ENCODE peak calls at places on chromosomes 6 and 20, in four cellular contexts. R, Y, K and I are unnamed samples.

GRCh38 chr6:31945507-31946369 is at the start of gene CFB:
- DNase-seq in Y (peak; percentile 85), K (peak; percentile 82), R (peak; percentile 87), I (no peak)

GRCh38 chr20:54268941-54269340 is 61.1 kb downstream of the PFDN4 start:
- DNase-seq in R (no peak), Y (no peak), K (no peak), I (no peak)

GRCh38 chr20:62159835-62160234 is 16.3 kb downstream of the SS18L1 start:
- DNase-seq in Y (no peak), K (no peak), R (no peak), I (no peak)

GRCh38 chr6:2186516-2186915 is 58.9 kb downstream of the GMDS start:
- DNase-seq in Y (no peak), K (no peak), R (no peak), I (no peak)

GRCh38 chr6:40755046-40755681 is 168.0 kb upstream of the LRFN2 start:
- DNase-seq in Y (peak; percentile 49), K (peak; percentile 45), R (no peak), I (no peak)

GRCh38 chr20:59931511-59932312 is 1.7 kb downstream of the SYCP2 start:
- DNase-seq in K (no peak), R (no peak), Y (no peak), I (no peak)

GRCh38 chr6:16964553-16965499 is 137.0 kb upstream of the STMND1 start:
- DNase-seq in R (peak; percentile 70), K (peak; percentile 72), Y (peak; percentile 78), I (peak; percentile 66)

GRCh38 chr20:31260326-31260932 is 3.0 kb downstream of the DEFB115 start:
- DNase-seq in Y (no peak), K (no peak), R (no peak), I (no peak)

GRCh38 chr20:48788486-48789072 is 39.2 kb downstream of the PREX1 start:
- DNase-seq in Y (no peak), K (no peak), R (peak; percentile 42), I (no peak)

GRCh38 chr20:48841861-48842529 is 14.2 kb upstream of the PREX1 start:
- DNase-seq in R (no peak), K (no peak), Y (peak; percentile 67), I (no peak)

GRCh38 chr20:63102720-63103375 is 96.1 kb upstream of the BHLHE23 start:
- DNase-seq in R (peak; percentile 44), K (peak; percentile 41), Y (peak; percentile 34), I (no peak)

GRCh38 chr6:41464481-41464880 is 81.7 kb upstream of the FOXP4 start:
- DNase-seq in R (no peak), K (no peak), Y (no peak), I (no peak)

GRCh38 chr6:148548065-148548748 is 198.6 kb upstream of the UST start:
- DNase-seq in K (no peak), R (no peak), Y (peak; percentile 86), I (peak; percentile 37)

GRCh38 chr6:143187173-143187908 is 126.7 kb downstream of the AIG1 start:
- DNase-seq in Y (peak; percentile 45), R (no peak), K (no peak), I (no peak)

GRCh38 chr6:43851204-43851855 is 81.3 kb downstream of the VEGFA start:
- DNase-seq in R (no peak), Y (peak; percentile 55), K (no peak), I (no peak)

GRCh38 chr6:36913082-36913481 is 27.3 kb downstream of the C6orf89 start:
- DNase-seq in K (no peak), Y (no peak), R (no peak), I (no peak)

GRCh38 chr6:146905313-146905712 is 298.9 kb upstream of the STXBP5 start:
- DNase-seq in K (no peak), Y (peak; percentile 71), R (no peak), I (no peak)

GRCh38 chr20:53157443-53158408 is 185.6 kb downstream of the TSHZ2 start:
- DNase-seq in K (no peak), R (peak; percentile 59), Y (peak; percentile 52), I (no peak)

GRCh38 chr6:140581601-140582000 is 1207.2 kb upstream of the CITED2 start:
- DNase-seq in R (no peak), Y (no peak), K (no peak), I (no peak)

GRCh38 chr6:52595796-52596130 is 18.9 kb upstream of the TRAM2 start:
- DNase-seq in Y (no peak), K (no peak), R (no peak), I (no peak)

GRCh38 chr6:89818977-89819335 is 638 bp downstream of the MDN1 start:
- DNase-seq in K (no peak), R (peak; percentile 23), Y (peak; percentile 22), I (no peak)

GRCh38 chr6:36912583-36912982 is 26.8 kb downstream of the C6orf89 start:
- DNase-seq in K (no peak), R (peak; percentile 14), Y (peak; percentile 84), I (no peak)

GRCh38 chr6:168456907-168457771 is 16.2 kb downstream of the SMOC2 start:
- DNase-seq in R (no peak), Y (no peak), K (no peak), I (no peak)

GRCh38 chr6:19153270-19153980 is 683.7 kb upstream of the ID4 start:
- DNase-seq in Y (peak; percentile 23), K (no peak), R (no peak), I (no peak)

GRCh38 chr20:61436674-61437279 is 184.7 kb downstream of the CDH4 start:
- DNase-seq in Y (peak; percentile 37), R (no peak), K (no peak), I (peak; percentile 58)

GRCh38 chr6:21949211-21949801 is 347.5 kb downstream of the PRL start:
- DNase-seq in K (no peak), Y (no peak), R (no peak), I (no peak)

GRCh38 chr20:38157635-38158495 is 7.2 kb downstream of the TGM2 start:
- DNase-seq in Y (no peak), R (no peak), K (no peak), I (no peak)

GRCh38 chr6:6825986-6826901 is 237.7 kb downstream of the LY86 start:
- DNase-seq in K (no peak), R (peak; percentile 60), Y (no peak), I (no peak)

GRCh38 chr6:40539853-40540252 is 47.3 kb downstream of the LRFN2 start:
- DNase-seq in R (no peak), Y (no peak), K (no peak), I (no peak)

GRCh38 chr20:44407402-44408184 is 52.1 kb downstream of the HNF4A start:
- DNase-seq in K (no peak), Y (peak; percentile 27), R (peak; percentile 91), I (no peak)

GRCh38 chr6:89035252-89036106 is 45.1 kb upstream of the PNRC1 start:
- DNase-seq in K (peak; percentile 96), Y (peak; percentile 100), R (peak; percentile 91), I (no peak)

GRCh38 chr20:25053207-25054132 is 4.5 kb downstream of the ACSS1 start:
- DNase-seq in R (peak; percentile 22), Y (peak; percentile 51), K (peak; percentile 70), I (no peak)

GRCh38 chr6:17311595-17312311 is 30.6 kb downstream of the RBM24 start:
- DNase-seq in K (no peak), Y (peak; percentile 64), R (no peak), I (no peak)

GRCh38 chr6:130136803-130137202 is 85.9 kb downstream of the SAMD3 start:
- DNase-seq in K (no peak), Y (peak; percentile 63), R (no peak), I (no peak)

GRCh38 chr20:62045118-62045517 is 20.6 kb downstream of the TAF4 start:
- DNase-seq in Y (no peak), R (no peak), K (no peak), I (no peak)

DNA sequence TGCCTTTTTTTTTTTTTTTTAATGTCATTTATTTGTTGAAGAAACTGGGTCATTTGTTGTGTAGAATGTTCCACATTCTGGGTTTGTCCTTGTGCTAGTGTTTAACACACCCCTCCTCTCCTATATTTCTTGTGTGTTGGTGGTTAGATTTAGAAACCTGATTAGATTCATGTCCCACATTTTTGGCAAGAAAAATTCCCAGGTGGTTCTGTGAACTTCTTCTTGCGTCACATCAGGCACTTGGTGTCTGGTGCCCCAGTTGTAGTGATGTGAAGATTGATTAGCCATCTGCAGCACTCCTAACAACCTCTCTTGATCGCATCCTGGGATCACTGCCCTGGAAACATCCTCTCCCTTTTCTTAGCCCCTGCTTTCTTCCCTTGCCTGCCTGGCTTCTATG is 7.8 kb downstream of the PIGT start:
- DNase-seq in R (no peak), K (no peak), Y (no peak), I (no peak)
- H3K27ac ChIP-seq in R (no peak overlapping the region), K (no peak overlapping the region), Y (no peak overlapping the region), I (peak overlapping the region; percentile 53)

GRCh38 chr20:51142448-51142847 is 119.5 kb upstream of the KCNG1 start:
- DNase-seq in K (no peak), R (no peak), Y (no peak), I (no peak)
- H3K27ac ChIP-seq in K (no peak overlapping the region), R (peak overlapping the region; percentile 41), Y (no peak overlapping the region), I (no peak overlapping the region)

DNA sequence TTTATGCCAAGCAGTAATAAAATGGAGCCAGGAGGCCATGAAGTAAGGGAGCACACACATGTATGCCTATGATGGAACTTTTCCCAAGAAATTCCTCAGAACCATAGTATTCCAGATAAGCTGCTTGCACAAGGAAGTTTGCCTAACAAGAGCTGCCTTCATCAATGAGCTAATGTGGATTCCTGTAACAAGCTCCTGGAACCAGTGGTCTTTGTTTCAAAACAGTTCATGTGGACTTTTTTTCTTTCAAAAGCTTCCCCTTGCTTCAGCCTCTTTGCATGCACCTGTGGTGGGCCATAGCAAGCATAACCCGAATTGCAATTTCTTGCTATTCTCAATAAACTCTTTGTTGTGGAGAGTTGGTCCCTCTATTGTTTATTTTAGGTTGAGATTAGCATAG is 359.6 kb downstream of the UTRN start:
- DNase-seq in K (no peak), Y (no peak), R (no peak), I (no peak)
- H3K27ac ChIP-seq in K (no peak overlapping the region), Y (no peak overlapping the region), R (no peak overlapping the region), I (no peak overlapping the region)

DNA sequence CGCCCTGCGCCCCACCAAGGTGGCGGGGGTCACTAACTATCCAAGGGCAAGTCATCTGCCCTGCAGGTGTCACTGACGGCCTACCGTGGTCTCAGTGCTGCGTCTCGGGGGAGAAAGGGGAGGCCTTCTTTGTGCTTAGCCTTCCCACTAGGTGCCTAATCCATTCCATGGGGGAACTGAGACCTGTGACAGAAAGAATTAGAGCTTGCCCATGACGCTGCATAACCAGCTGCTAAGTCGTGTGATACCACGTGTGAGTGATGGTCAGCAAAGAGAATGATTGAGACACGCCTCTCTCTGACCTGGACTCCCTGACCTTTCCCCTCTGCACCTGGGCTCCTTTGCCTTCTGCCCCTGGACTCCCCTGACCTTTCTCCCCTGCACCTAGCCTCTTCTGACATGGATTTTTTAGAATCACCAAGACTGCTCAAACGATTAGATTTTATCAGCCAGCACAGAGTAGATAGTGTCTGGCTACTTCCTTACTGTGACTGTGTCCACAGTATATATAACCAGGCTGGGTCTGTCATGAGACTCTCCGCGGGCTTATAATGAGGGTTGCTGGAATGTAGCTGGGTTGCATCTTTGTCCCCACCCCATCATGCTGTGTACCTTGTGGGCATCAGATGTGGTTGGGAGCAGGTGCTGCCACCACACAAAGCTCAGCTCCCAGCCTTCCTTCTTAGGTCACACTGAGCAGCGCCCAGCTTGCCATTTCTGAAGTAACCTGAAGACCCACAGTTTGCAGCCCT is 140.6 kb downstream of the TMEM242 start:
- DNase-seq in Y (no peak), R (no peak), K (no peak), I (no peak)
- H3K27ac ChIP-seq in Y (no peak overlapping the region), R (peak overlapping the region; percentile 62), K (no peak overlapping the region), I (no peak overlapping the region)